ENCODE peak calls at places on chromosomes 3 and 15, in six cellular contexts. One of them, this sample, is unnamed.

GRCh38 chr15:101326462-101327146 is 31.6 kb upstream of the SNRPA1 start:
- DNase-seq in A549: no peak
- DNase-seq in K562: no peak
- DNase-seq in HepG2: no peak
- DNase-seq in GM12878: no peak
- DNase-seq in H1: no peak
- DNase-seq in this sample: no peak

GRCh38 chr15:52102468-52102867 is 10.1 kb downstream of the BCL2L10 start:
- DNase-seq in GM12878: no peak
- DNase-seq in HepG2: no peak
- DNase-seq in K562: no peak
- DNase-seq in H1: no peak
- DNase-seq in A549: no peak
- DNase-seq in this sample: no peak

GRCh38 chr15:43517354-43518072 is at the start of gene MAP1A:
- DNase-seq in GM12878: no peak
- DNase-seq in K562: peak
- DNase-seq in A549: no peak
- DNase-seq in HepG2: no peak
- DNase-seq in H1: peak
- DNase-seq in this sample: peak

GRCh38 chr3:136703429-136703828 is 48.7 kb downstream of the STAG1 start:
- DNase-seq in A549: no peak
- DNase-seq in HepG2: no peak
- DNase-seq in GM12878: no peak
- DNase-seq in H1: no peak
- DNase-seq in K562: no peak
- DNase-seq in this sample: no peak

GRCh38 chr3:127894461-127894860 is 20.6 kb upstream of the KBTBD12 start:
- DNase-seq in GM12878: no peak
- DNase-seq in A549: no peak
- DNase-seq in K562: no peak
- DNase-seq in H1: no peak
- DNase-seq in HepG2: no peak
- DNase-seq in this sample: no peak

GRCh38 chr15:92011611-92012367 is 158.3 kb downstream of the SLCO3A1 start:
- DNase-seq in K562: no peak
- DNase-seq in H1: no peak
- DNase-seq in HepG2: no peak
- DNase-seq in GM12878: no peak
- DNase-seq in A549: no peak
- DNase-seq in this sample: no peak

GRCh38 chr15:70763950-70764730 is 782 bp upstream of the UACA start:
- DNase-seq in K562: no peak
- DNase-seq in A549: no peak
- DNase-seq in GM12878: no peak
- DNase-seq in H1: no peak
- DNase-seq in HepG2: no peak
- DNase-seq in this sample: no peak

GRCh38 chr3:169148448-169149348 is 514.8 kb downstream of the MECOM start:
- DNase-seq in A549: no peak
- DNase-seq in GM12878: no peak
- DNase-seq in K562: peak
- DNase-seq in H1: no peak
- DNase-seq in HepG2: no peak
- DNase-seq in this sample: peak

GRCh38 chr3:127389415-127389814 is 101.6 kb upstream of the PRR20G start:
- DNase-seq in A549: no peak
- DNase-seq in H1: no peak
- DNase-seq in HepG2: no peak
- DNase-seq in K562: no peak
- DNase-seq in GM12878: no peak
- DNase-seq in this sample: no peak

GRCh38 chr3:152359385-152360248 is 90.9 kb downstream of the MBNL1 start:
- DNase-seq in K562: no peak
- DNase-seq in GM12878: no peak
- DNase-seq in H1: no peak
- DNase-seq in HepG2: no peak
- DNase-seq in A549: no peak
- DNase-seq in this sample: no peak

GRCh38 chr15:101250931-101251829 is 668 bp downstream of the CHSY1 start:
- DNase-seq in A549: peak
- DNase-seq in GM12878: no peak
- DNase-seq in HepG2: no peak
- DNase-seq in K562: peak
- DNase-seq in H1: no peak
- DNase-seq in this sample: peak

GRCh38 chr15:68364028-68364659 is 67.8 kb downstream of the ITGA11 start:
- DNase-seq in K562: no peak
- DNase-seq in HepG2: no peak
- DNase-seq in H1: no peak
- DNase-seq in A549: no peak
- DNase-seq in GM12878: no peak
- DNase-seq in this sample: no peak

GRCh38 chr15:29821416-29822099 is 710 bp downstream of the TJP1 start:
- DNase-seq in A549: peak
- DNase-seq in HepG2: peak
- DNase-seq in H1: peak
- DNase-seq in GM12878: no peak
- DNase-seq in K562: peak
- DNase-seq in this sample: peak

GRCh38 chr15:82122754-82123400 is 77.1 kb upstream of the MEX3B start:
- DNase-seq in GM12878: no peak
- DNase-seq in A549: peak
- DNase-seq in H1: peak
- DNase-seq in HepG2: no peak
- DNase-seq in K562: no peak
- DNase-seq in this sample: no peak

GRCh38 chr3:15300318-15301078 is 31.9 kb downstream of the SH3BP5 start:
- DNase-seq in HepG2: no peak
- DNase-seq in H1: no peak
- DNase-seq in A549: peak
- DNase-seq in K562: no peak
- DNase-seq in GM12878: no peak
- DNase-seq in this sample: no peak

GRCh38 chr3:187936676-187937075 is 191.4 kb upstream of the BCL6 start:
- DNase-seq in HepG2: no peak
- DNase-seq in K562: no peak
- DNase-seq in A549: no peak
- DNase-seq in H1: no peak
- DNase-seq in GM12878: no peak
- DNase-seq in this sample: no peak

GRCh38 chr3:16884084-16884747 is 539 bp upstream of the PLCL2 start:
- DNase-seq in K562: peak
- DNase-seq in H1: peak
- DNase-seq in A549: peak
- DNase-seq in HepG2: no peak
- DNase-seq in GM12878: no peak
- DNase-seq in this sample: peak

GRCh38 chr15:45093013-45093412 is 21.0 kb downstream of the DUOX2 start:
- DNase-seq in HepG2: no peak
- DNase-seq in A549: no peak
- DNase-seq in K562: no peak
- DNase-seq in GM12878: no peak
- DNase-seq in H1: no peak
- DNase-seq in this sample: no peak

GRCh38 chr3:52800079-52800478 is 5.5 kb downstream of the ITIH3 start:
- DNase-seq in A549: no peak
- DNase-seq in HepG2: no peak
- DNase-seq in GM12878: no peak
- DNase-seq in K562: no peak
- DNase-seq in H1: no peak
- DNase-seq in this sample: no peak
- TF ChIP-seq CHD2 in A549: no peak
- TF ChIP-seq CHD2 in HepG2: no peak
- TF ChIP-seq CHD2 in GM12878: no peak
- TF ChIP-seq CHD2 in K562: no peak
- TF ChIP-seq CHD2 in H1: no peak
- TF ChIP-seq CHD2 in this sample: no peak

GRCh38 chr15:90257776-90258175 is 7.7 kb upstream of the NGRN start:
- DNase-seq in A549: no peak
- DNase-seq in K562: no peak
- DNase-seq in HepG2: no peak
- DNase-seq in H1: no peak
- DNase-seq in GM12878: no peak
- DNase-seq in this sample: no peak
- TF ChIP-seq CHD2 in A549: no peak
- TF ChIP-seq CHD2 in K562: no peak
- TF ChIP-seq CHD2 in HepG2: no peak
- TF ChIP-seq CHD2 in H1: no peak
- TF ChIP-seq CHD2 in GM12878: no peak
- TF ChIP-seq CHD2 in this sample: no peak

GRCh38 chr3:107574650-107575049 is 51.9 kb downstream of the BBX start:
- DNase-seq in HepG2: peak
- DNase-seq in GM12878: no peak
- DNase-seq in K562: peak
- DNase-seq in A549: peak
- DNase-seq in H1: no peak
- DNase-seq in this sample: peak
- TF ChIP-seq CHD2 in HepG2: no peak
- TF ChIP-seq CHD2 in GM12878: no peak
- TF ChIP-seq CHD2 in K562: no peak
- TF ChIP-seq CHD2 in A549: no peak
- TF ChIP-seq CHD2 in H1: no peak
- TF ChIP-seq CHD2 in this sample: no peak

DNA sequence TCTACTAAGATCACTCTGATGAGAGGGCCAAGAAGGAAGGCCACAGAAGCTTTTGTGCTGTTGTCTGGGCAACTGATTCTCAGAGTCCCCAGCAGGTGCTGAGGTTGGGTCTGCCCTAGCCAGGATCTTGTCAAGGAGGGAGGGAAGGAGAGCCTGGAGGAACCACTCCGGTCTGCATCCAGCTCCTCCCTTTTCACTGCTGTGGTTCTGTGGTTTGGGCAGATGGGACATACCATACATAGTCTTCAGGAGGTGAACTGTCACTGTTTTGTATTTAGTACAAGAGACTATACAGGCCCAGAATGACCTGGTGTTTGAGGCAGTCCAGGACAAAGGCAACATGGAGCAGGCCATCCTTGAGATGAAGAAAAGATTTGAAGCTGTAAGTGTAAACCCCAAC is 21.9 kb downstream of the C3orf62 start:
- DNase-seq in GM12878: no peak
- DNase-seq in K562: no peak
- DNase-seq in H1: no peak
- DNase-seq in A549: no peak
- DNase-seq in HepG2: no peak
- DNase-seq in this sample: no peak
- TF ChIP-seq CHD2 in GM12878: no peak
- TF ChIP-seq CHD2 in K562: no peak
- TF ChIP-seq CHD2 in H1: no peak
- TF ChIP-seq CHD2 in A549: no peak
- TF ChIP-seq CHD2 in HepG2: no peak
- TF ChIP-seq CHD2 in this sample: no peak

GRCh38 chr3:99984139-99984538 is 130.2 kb downstream of the FILIP1L start:
- DNase-seq in H1: no peak
- DNase-seq in GM12878: no peak
- DNase-seq in K562: no peak
- DNase-seq in A549: no peak
- DNase-seq in HepG2: no peak
- DNase-seq in this sample: no peak
- TF ChIP-seq CHD2 in H1: no peak
- TF ChIP-seq CHD2 in GM12878: no peak
- TF ChIP-seq CHD2 in K562: no peak
- TF ChIP-seq CHD2 in A549: no peak
- TF ChIP-seq CHD2 in HepG2: no peak
- TF ChIP-seq CHD2 in this sample: no peak

DNA sequence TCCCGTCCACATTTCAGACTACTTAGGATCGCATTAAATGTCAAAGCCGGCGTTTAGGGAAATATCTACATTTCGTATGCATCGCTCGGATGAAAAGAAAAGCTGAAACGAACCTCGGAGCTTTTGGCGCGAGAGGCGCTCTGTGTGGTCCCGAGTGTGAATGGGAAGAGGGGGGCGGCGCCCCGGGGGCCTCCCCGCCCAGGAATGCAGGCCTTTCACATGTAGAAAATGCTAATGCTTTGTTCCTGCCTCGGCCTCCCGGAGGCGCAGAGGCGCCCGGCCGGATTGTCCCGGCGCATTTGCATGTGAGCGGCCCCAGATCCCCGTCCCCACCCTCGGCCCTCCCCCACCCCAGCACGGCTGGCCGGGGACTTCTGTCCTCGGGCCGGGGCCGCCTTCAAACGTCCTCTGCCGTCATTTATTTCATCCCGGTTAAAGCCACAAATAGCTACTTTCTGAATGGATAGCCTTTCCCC is 37.0 kb upstream of the TRIM71 start:
- DNase-seq in K562: peak
- DNase-seq in GM12878: no peak
- DNase-seq in A549: no peak
- DNase-seq in HepG2: peak
- DNase-seq in H1: peak
- DNase-seq in this sample: peak
- TF ChIP-seq CHD2 in K562: no peak
- TF ChIP-seq CHD2 in GM12878: no peak
- TF ChIP-seq CHD2 in A549: no peak
- TF ChIP-seq CHD2 in HepG2: no peak
- TF ChIP-seq CHD2 in H1: peak
- TF ChIP-seq CHD2 in this sample: no peak